ENCODE peak calls at places on chromosomes 3 and 15, in five cellular contexts. L, P, D, M and G are unnamed samples.

GRCh38 chr15:91484141-91484540 is 369.4 kb upstream of the SLCO3A1 start:
- DNase-seq in L (no peak), D (no peak), M (no peak), P (no peak), G (no peak)

GRCh38 chr15:70532536-70533186 is 230.7 kb downstream of the UACA start:
- DNase-seq in D (no peak), L (no peak), M (no peak), P (no peak), G (no peak)

GRCh38 chr3:157133434-157134320 is 26.3 kb downstream of the CCNL1 start:
- DNase-seq in P (no peak), L (no peak), M (no peak), D (no peak), G (no peak)

GRCh38 chr15:64687167-64688085 is 88.0 kb downstream of the RBPMS2 start:
- DNase-seq in L (no peak), D (no peak), P (no peak), M (no peak), G (no peak)

GRCh38 chr3:118808743-118809142 is 225.9 kb downstream of the IGSF11 start:
- DNase-seq in L (no peak), D (no peak), M (no peak), P (no peak), G (no peak)

GRCh38 chr15:66288796-66289195 is 4.6 kb upstream of the DIS3L start:
- DNase-seq in M (no peak), D (peak), L (no peak), P (no peak), G (no peak)

GRCh38 chr15:96322401-96323249 is 7.9 kb upstream of the NR2F2 start:
- DNase-seq in L (no peak), M (no peak), P (no peak), D (peak), G (no peak)

GRCh38 chr3:159818399-159818798 is 170.2 kb upstream of the IL12A start:
- DNase-seq in D (no peak), P (no peak), M (no peak), L (no peak), G (no peak)

GRCh38 chr15:57288926-57289650 is 87.2 kb upstream of the CGNL1 start:
- DNase-seq in L (no peak), M (no peak), D (no peak), P (no peak), G (no peak)

GRCh38 chr3:100988080-100988479 is 5.1 kb downstream of the ABI3BP start:
- DNase-seq in L (no peak), M (no peak), P (no peak), D (no peak), G (no peak)

GRCh38 chr3:97910931-97911351 is 61.3 kb downstream of the RIOX2 start:
- DNase-seq in M (no peak), D (no peak), P (peak), L (no peak), G (no peak)

GRCh38 chr3:57110797-57111196 is 50.3 kb downstream of the SPATA12 start:
- DNase-seq in P (no peak), M (no peak), D (no peak), L (no peak), G (no peak)

GRCh38 chr15:95319242-95319641 is 1011.3 kb upstream of the NR2F2 start:
- DNase-seq in D (no peak), M (no peak), P (no peak), L (no peak), G (no peak)

GRCh38 chr3:108200024-108200423 is 22.2 kb downstream of the IFT57 start:
- DNase-seq in P (no peak), M (no peak), L (no peak), D (no peak), G (no peak)

GRCh38 chr3:45915518-45916231 is 27.6 kb upstream of the CXCR6 start:
- DNase-seq in M (peak), P (peak), D (peak), L (peak), G (peak)

GRCh38 chr3:188385295-188385694 is 231.3 kb downstream of the LPP start:
- DNase-seq in P (no peak), L (no peak), M (no peak), D (no peak), G (peak)

GRCh38 chr3:135973846-135974245 is 8.3 kb downstream of the PPP2R3A start:
- DNase-seq in D (no peak), M (no peak), L (no peak), P (no peak), G (no peak)

GRCh38 chr3:13851091-13851849 is 28.6 kb downstream of the WNT7A start:
- DNase-seq in M (no peak), D (no peak), P (no peak), L (no peak), G (no peak)

GRCh38 chr15:34883633-34884032 is 85.9 kb downstream of the AQR start:
- DNase-seq in L (no peak), P (no peak), D (no peak), M (no peak), G (no peak)

GRCh38 chr3:9951962-9952805 is at the start of gene PRRT3:
- DNase-seq in D (peak), M (peak), P (peak), L (peak), G (no peak)

GRCh38 chr15:72961326-72961725 is 90.9 kb upstream of the NEO1 start:
- DNase-seq in D (no peak), M (no peak), P (no peak), L (no peak), G (no peak)

GRCh38 chr3:37909067-37909911 is 47.6 kb downstream of the CTDSPL start:
- DNase-seq in D (no peak), P (no peak), M (no peak), L (no peak), G (peak)

GRCh38 chr15:31977812-31978662 is 52.3 kb upstream of the CHRNA7 start:
- DNase-seq in P (peak), M (peak), D (peak), L (peak), G (peak)

GRCh38 chr15:64865998-64866520 is 24.3 kb downstream of the PLEKHO2 start:
- DNase-seq in M (no peak), L (no peak), D (peak), P (no peak), G (no peak)

GRCh38 chr3:42895332-42895868 is 10.5 kb upstream of the ZNF662 start:
- DNase-seq in D (no peak), L (no peak), P (no peak), M (no peak), G (no peak)

GRCh38 chr3:107235193-107235922 is 141.9 kb upstream of the CCDC54 start:
- DNase-seq in M (no peak), L (no peak), P (no peak), D (peak), G (peak)

GRCh38 chr15:65286069-65286703 is 497 bp downstream of the PARP16 start:
- DNase-seq in P (peak), D (peak), L (no peak), M (no peak), G (no peak)

GRCh38 chr15:68789921-68790575 is 30.6 kb downstream of the ANP32A start:
- DNase-seq in D (peak), M (no peak), P (no peak), L (no peak), G (no peak)

GRCh38 chr3:177875786-177876476 is 660.3 kb upstream of the KCNMB2 start:
- DNase-seq in L (no peak), P (no peak), M (no peak), D (no peak), G (no peak)

GRCh38 chr15:29822685-29823459 is 604 bp upstream of the TJP1 start:
- DNase-seq in L (no peak), D (peak), P (no peak), M (no peak), G (peak)

GRCh38 chr15:67813104-67813634 is 12.1 kb upstream of the SKOR1 start:
- DNase-seq in P (no peak), M (no peak), D (no peak), L (no peak), G (no peak)

GRCh38 chr3:107992976-107993684 is 97.7 kb downstream of the CD47 start:
- DNase-seq in L (no peak), P (no peak), M (no peak), D (peak), G (peak)

GRCh38 chr15:75032391-75032790 is 9.0 kb downstream of the PPCDC start:
- DNase-seq in L (no peak), M (no peak), D (no peak), P (no peak), G (no peak)

GRCh38 chr3:105322570-105323273 is 44.0 kb upstream of the ALCAM start:
- DNase-seq in D (no peak), M (no peak), L (no peak), P (no peak), G (no peak)